ENCODE peak calls at places on chromosomes 1 and 21, in ten cellular contexts. One of them, this sample, is unnamed.

GRCh38 chr1:172287207-172287606 is 133.3 kb upstream of the C1orf105 start:
- DNase-seq in dorsolateral prefrontal cortex: peak
- DNase-seq in hepatocyte: no peak
- DNase-seq in epithelial cell of esophagus: peak
- DNase-seq in neural crest cell: no peak
- DNase-seq in stomach: peak
- DNase-seq in GM06990: no peak
- DNase-seq in Peyer's patch: no peak
- DNase-seq in fibroblast of lung: peak
- DNase-seq in lower leg skin: peak
- DNase-seq in this sample: no peak

GRCh38 chr1:22826630-22827580 is 116.3 kb downstream of the EPHB2 start:
- DNase-seq in Peyer's patch: no peak
- DNase-seq in fibroblast of lung: peak
- DNase-seq in epithelial cell of esophagus: peak
- DNase-seq in lower leg skin: no peak
- DNase-seq in hepatocyte: peak
- DNase-seq in dorsolateral prefrontal cortex: no peak
- DNase-seq in GM06990: no peak
- DNase-seq in neural crest cell: no peak
- DNase-seq in stomach: peak
- DNase-seq in this sample: peak

GRCh38 chr1:94863297-94863911 is 43.2 kb downstream of the SLC44A3 start:
- DNase-seq in GM06990: no peak
- DNase-seq in Peyer's patch: no peak
- DNase-seq in lower leg skin: no peak
- DNase-seq in stomach: no peak
- DNase-seq in epithelial cell of esophagus: peak
- DNase-seq in neural crest cell: no peak
- DNase-seq in fibroblast of lung: peak
- DNase-seq in dorsolateral prefrontal cortex: no peak
- DNase-seq in hepatocyte: peak
- DNase-seq in this sample: no peak

GRCh38 chr1:116311756-116312691 is 61.0 kb upstream of the ATP1A1 start:
- DNase-seq in epithelial cell of esophagus: peak
- DNase-seq in fibroblast of lung: no peak
- DNase-seq in lower leg skin: no peak
- DNase-seq in GM06990: no peak
- DNase-seq in stomach: peak
- DNase-seq in Peyer's patch: peak
- DNase-seq in dorsolateral prefrontal cortex: peak
- DNase-seq in hepatocyte: peak
- DNase-seq in neural crest cell: no peak
- DNase-seq in this sample: no peak

GRCh38 chr1:14954210-14954609 is 199.3 kb upstream of the TMEM51 start:
- DNase-seq in dorsolateral prefrontal cortex: no peak
- DNase-seq in GM06990: no peak
- DNase-seq in fibroblast of lung: peak
- DNase-seq in hepatocyte: no peak
- DNase-seq in stomach: no peak
- DNase-seq in epithelial cell of esophagus: peak
- DNase-seq in neural crest cell: no peak
- DNase-seq in Peyer's patch: no peak
- DNase-seq in lower leg skin: no peak
- DNase-seq in this sample: no peak

GRCh38 chr1:115467790-115468189 is 129.7 kb upstream of the NGF start:
- DNase-seq in GM06990: no peak
- DNase-seq in fibroblast of lung: no peak
- DNase-seq in dorsolateral prefrontal cortex: no peak
- DNase-seq in stomach: no peak
- DNase-seq in lower leg skin: no peak
- DNase-seq in neural crest cell: no peak
- DNase-seq in Peyer's patch: no peak
- DNase-seq in epithelial cell of esophagus: no peak
- DNase-seq in hepatocyte: no peak
- DNase-seq in this sample: no peak

GRCh38 chr1:8025061-8025670 is 943 bp downstream of the ERRFI1 start:
- DNase-seq in Peyer's patch: peak
- DNase-seq in lower leg skin: no peak
- DNase-seq in stomach: no peak
- DNase-seq in epithelial cell of esophagus: peak
- DNase-seq in dorsolateral prefrontal cortex: no peak
- DNase-seq in hepatocyte: no peak
- DNase-seq in GM06990: no peak
- DNase-seq in fibroblast of lung: peak
- DNase-seq in neural crest cell: no peak
- DNase-seq in this sample: no peak

GRCh38 chr1:55284856-55285255 is 69.7 kb upstream of the USP24 start:
- DNase-seq in neural crest cell: no peak
- DNase-seq in Peyer's patch: no peak
- DNase-seq in dorsolateral prefrontal cortex: peak
- DNase-seq in lower leg skin: no peak
- DNase-seq in fibroblast of lung: peak
- DNase-seq in stomach: no peak
- DNase-seq in hepatocyte: peak
- DNase-seq in GM06990: no peak
- DNase-seq in epithelial cell of esophagus: peak
- DNase-seq in this sample: no peak

GRCh38 chr1:244154882-244155531 is 103.9 kb downstream of the ZBTB18 start:
- DNase-seq in hepatocyte: peak
- DNase-seq in fibroblast of lung: no peak
- DNase-seq in neural crest cell: peak
- DNase-seq in GM06990: no peak
- DNase-seq in dorsolateral prefrontal cortex: peak
- DNase-seq in epithelial cell of esophagus: no peak
- DNase-seq in stomach: no peak
- DNase-seq in Peyer's patch: no peak
- DNase-seq in lower leg skin: no peak
- DNase-seq in this sample: no peak

GRCh38 chr1:152035406-152036315 is 1.1 kb downstream of the S100A11 start:
- DNase-seq in dorsolateral prefrontal cortex: no peak
- DNase-seq in epithelial cell of esophagus: no peak
- DNase-seq in Peyer's patch: no peak
- DNase-seq in stomach: no peak
- DNase-seq in fibroblast of lung: peak
- DNase-seq in GM06990: no peak
- DNase-seq in hepatocyte: peak
- DNase-seq in neural crest cell: no peak
- DNase-seq in lower leg skin: no peak
- DNase-seq in this sample: no peak

GRCh38 chr1:148264374-148265276 is 112.5 kb upstream of the NBPF11 start:
- DNase-seq in fibroblast of lung: peak
- DNase-seq in lower leg skin: no peak
- DNase-seq in Peyer's patch: no peak
- DNase-seq in neural crest cell: no peak
- DNase-seq in dorsolateral prefrontal cortex: no peak
- DNase-seq in hepatocyte: peak
- DNase-seq in GM06990: no peak
- DNase-seq in epithelial cell of esophagus: peak
- DNase-seq in stomach: no peak
- DNase-seq in this sample: no peak

GRCh38 chr1:73671530-73671929 is 526.4 kb downstream of the LRRIQ3 start:
- DNase-seq in fibroblast of lung: no peak
- DNase-seq in lower leg skin: no peak
- DNase-seq in Peyer's patch: no peak
- DNase-seq in hepatocyte: no peak
- DNase-seq in dorsolateral prefrontal cortex: no peak
- DNase-seq in epithelial cell of esophagus: no peak
- DNase-seq in GM06990: no peak
- DNase-seq in stomach: no peak
- DNase-seq in neural crest cell: no peak
- DNase-seq in this sample: no peak

GRCh38 chr1:12636098-12636950 is 7.6 kb upstream of the AADACL4 start:
- DNase-seq in neural crest cell: no peak
- DNase-seq in Peyer's patch: no peak
- DNase-seq in hepatocyte: no peak
- DNase-seq in stomach: no peak
- DNase-seq in epithelial cell of esophagus: no peak
- DNase-seq in dorsolateral prefrontal cortex: no peak
- DNase-seq in fibroblast of lung: peak
- DNase-seq in lower leg skin: no peak
- DNase-seq in GM06990: no peak
- DNase-seq in this sample: no peak

GRCh38 chr1:201134405-201134804 is 7.4 kb upstream of the ASCL5 start:
- DNase-seq in GM06990: no peak
- DNase-seq in stomach: no peak
- DNase-seq in hepatocyte: no peak
- DNase-seq in fibroblast of lung: no peak
- DNase-seq in epithelial cell of esophagus: no peak
- DNase-seq in lower leg skin: no peak
- DNase-seq in dorsolateral prefrontal cortex: no peak
- DNase-seq in Peyer's patch: no peak
- DNase-seq in neural crest cell: no peak
- DNase-seq in this sample: no peak

GRCh38 chr1:234529095-234529494 is 50.1 kb upstream of the TARBP1 start:
- DNase-seq in neural crest cell: no peak
- DNase-seq in stomach: no peak
- DNase-seq in dorsolateral prefrontal cortex: no peak
- DNase-seq in lower leg skin: peak
- DNase-seq in fibroblast of lung: no peak
- DNase-seq in epithelial cell of esophagus: no peak
- DNase-seq in GM06990: no peak
- DNase-seq in hepatocyte: no peak
- DNase-seq in Peyer's patch: no peak
- DNase-seq in this sample: no peak

GRCh38 chr1:236868625-236869467 is 73.8 kb downstream of the MTR start:
- DNase-seq in GM06990: peak
- DNase-seq in neural crest cell: peak
- DNase-seq in lower leg skin: no peak
- DNase-seq in fibroblast of lung: peak
- DNase-seq in epithelial cell of esophagus: peak
- DNase-seq in hepatocyte: peak
- DNase-seq in Peyer's patch: no peak
- DNase-seq in stomach: peak
- DNase-seq in dorsolateral prefrontal cortex: no peak
- DNase-seq in this sample: peak

GRCh38 chr1:94971491-94971924 is 44.6 kb upstream of the CNN3 start:
- DNase-seq in lower leg skin: no peak
- DNase-seq in epithelial cell of esophagus: peak
- DNase-seq in Peyer's patch: no peak
- DNase-seq in GM06990: no peak
- DNase-seq in fibroblast of lung: peak
- DNase-seq in stomach: no peak
- DNase-seq in neural crest cell: no peak
- DNase-seq in dorsolateral prefrontal cortex: no peak
- DNase-seq in hepatocyte: no peak
- DNase-seq in this sample: no peak

GRCh38 chr21:36804867-36805611 is 106.1 kb downstream of the SIM2 start:
- DNase-seq in epithelial cell of esophagus: no peak
- DNase-seq in lower leg skin: no peak
- DNase-seq in dorsolateral prefrontal cortex: no peak
- DNase-seq in GM06990: no peak
- DNase-seq in Peyer's patch: no peak
- DNase-seq in hepatocyte: no peak
- DNase-seq in fibroblast of lung: no peak
- DNase-seq in stomach: no peak
- DNase-seq in neural crest cell: no peak
- DNase-seq in this sample: no peak
- TF ChIP-seq CTCF in epithelial cell of esophagus: no peak
- TF ChIP-seq CTCF in lower leg skin: no peak
- TF ChIP-seq CTCF in dorsolateral prefrontal cortex: no peak
- TF ChIP-seq CTCF in GM06990: no peak
- TF ChIP-seq CTCF in Peyer's patch: no peak
- TF ChIP-seq CTCF in hepatocyte: no peak
- TF ChIP-seq CTCF in fibroblast of lung: no peak
- TF ChIP-seq CTCF in stomach: no peak
- TF ChIP-seq CTCF in neural crest cell: no peak
- TF ChIP-seq CTCF in this sample: no peak

GRCh38 chr1:169106095-169106920 is at the start of gene ATP1B1:
- DNase-seq in GM06990: peak
- DNase-seq in neural crest cell: peak
- DNase-seq in dorsolateral prefrontal cortex: peak
- DNase-seq in lower leg skin: peak
- DNase-seq in stomach: peak
- DNase-seq in fibroblast of lung: peak
- DNase-seq in hepatocyte: peak
- DNase-seq in Peyer's patch: peak
- DNase-seq in epithelial cell of esophagus: peak
- DNase-seq in this sample: peak
- TF ChIP-seq CTCF in GM06990: peak
- TF ChIP-seq CTCF in neural crest cell: peak
- TF ChIP-seq CTCF in dorsolateral prefrontal cortex: peak
- TF ChIP-seq CTCF in lower leg skin: no peak
- TF ChIP-seq CTCF in stomach: peak
- TF ChIP-seq CTCF in fibroblast of lung: peak
- TF ChIP-seq CTCF in hepatocyte: peak
- TF ChIP-seq CTCF in Peyer's patch: peak
- TF ChIP-seq CTCF in epithelial cell of esophagus: peak
- TF ChIP-seq CTCF in this sample: peak

GRCh38 chr1:173506437-173506836 is 29.3 kb downstream of the PRDX6 start:
- DNase-seq in dorsolateral prefrontal cortex: no peak
- DNase-seq in lower leg skin: no peak
- DNase-seq in GM06990: no peak
- DNase-seq in Peyer's patch: peak
- DNase-seq in stomach: peak
- DNase-seq in neural crest cell: no peak
- DNase-seq in hepatocyte: peak
- DNase-seq in epithelial cell of esophagus: peak
- DNase-seq in fibroblast of lung: no peak
- DNase-seq in this sample: no peak
- TF ChIP-seq CTCF in dorsolateral prefrontal cortex: no peak
- TF ChIP-seq CTCF in lower leg skin: no peak
- TF ChIP-seq CTCF in GM06990: peak
- TF ChIP-seq CTCF in Peyer's patch: peak
- TF ChIP-seq CTCF in stomach: peak
- TF ChIP-seq CTCF in neural crest cell: peak
- TF ChIP-seq CTCF in hepatocyte: no peak
- TF ChIP-seq CTCF in epithelial cell of esophagus: peak
- TF ChIP-seq CTCF in fibroblast of lung: no peak
- TF ChIP-seq CTCF in this sample: peak

GRCh38 chr1:109467301-109467777 is 993 bp downstream of the SYPL2 start:
- DNase-seq in GM06990: no peak
- DNase-seq in hepatocyte: no peak
- DNase-seq in dorsolateral prefrontal cortex: no peak
- DNase-seq in lower leg skin: no peak
- DNase-seq in fibroblast of lung: no peak
- DNase-seq in neural crest cell: no peak
- DNase-seq in Peyer's patch: no peak
- DNase-seq in stomach: no peak
- DNase-seq in epithelial cell of esophagus: no peak
- DNase-seq in this sample: no peak

GRCh38 chr1:109470245-109470644 is 3.9 kb downstream of the SYPL2 start:
- DNase-seq in neural crest cell: no peak
- DNase-seq in epithelial cell of esophagus: no peak
- DNase-seq in Peyer's patch: no peak
- DNase-seq in lower leg skin: no peak
- DNase-seq in dorsolateral prefrontal cortex: no peak
- DNase-seq in hepatocyte: no peak
- DNase-seq in stomach: no peak
- DNase-seq in fibroblast of lung: no peak
- DNase-seq in GM06990: no peak
- DNase-seq in this sample: no peak

GRCh38 chr1:109466100-109466439 is 276 bp upstream of the SYPL2 start:
- DNase-seq in dorsolateral prefrontal cortex: no peak
- DNase-seq in hepatocyte: no peak
- DNase-seq in epithelial cell of esophagus: no peak
- DNase-seq in neural crest cell: no peak
- DNase-seq in lower leg skin: no peak
- DNase-seq in GM06990: no peak
- DNase-seq in Peyer's patch: no peak
- DNase-seq in stomach: no peak
- DNase-seq in fibroblast of lung: no peak
- DNase-seq in this sample: no peak

GRCh38 chr1:109468903-109469302 is 2.6 kb downstream of the SYPL2 start:
- DNase-seq in fibroblast of lung: no peak
- DNase-seq in dorsolateral prefrontal cortex: no peak
- DNase-seq in hepatocyte: no peak
- DNase-seq in stomach: no peak
- DNase-seq in epithelial cell of esophagus: no peak
- DNase-seq in lower leg skin: no peak
- DNase-seq in Peyer's patch: no peak
- DNase-seq in GM06990: no peak
- DNase-seq in neural crest cell: no peak
- DNase-seq in this sample: no peak

GRCh38 chr1:109466440-109467300 is at the start of gene SYPL2:
- DNase-seq in hepatocyte: peak
- DNase-seq in epithelial cell of esophagus: no peak
- DNase-seq in GM06990: no peak
- DNase-seq in stomach: peak
- DNase-seq in Peyer's patch: no peak
- DNase-seq in fibroblast of lung: peak
- DNase-seq in lower leg skin: no peak
- DNase-seq in neural crest cell: peak
- DNase-seq in dorsolateral prefrontal cortex: no peak
- DNase-seq in this sample: peak
- TF ChIP-seq CTCF in hepatocyte: no peak
- TF ChIP-seq CTCF in epithelial cell of esophagus: no peak
- TF ChIP-seq CTCF in GM06990: no peak
- TF ChIP-seq CTCF in stomach: no peak
- TF ChIP-seq CTCF in Peyer's patch: no peak
- TF ChIP-seq CTCF in fibroblast of lung: no peak
- TF ChIP-seq CTCF in lower leg skin: no peak
- TF ChIP-seq CTCF in neural crest cell: no peak
- TF ChIP-seq CTCF in dorsolateral prefrontal cortex: no peak
- TF ChIP-seq CTCF in this sample: peak

This sample was measured in progenitor cell of endocrine pancreas.